ENCODE peak calls at places on chromosomes 3 and 15, in eight cellular contexts. One of them, this sample, is unnamed.

GRCh38 chr3:112755845-112756671 is 90.6 kb downstream of the CD200R1L start:
- DNase-seq in AG09309: no peak
- DNase-seq in GM12891: no peak
- DNase-seq in stimulated activated CD4-positive, alpha-beta T cell treated with anti-CD3 and anti-CD28 coated beads, Interleukin-12 subunit alpha, Interleukin-12 subunit beta, amount 100 ng/mL, for 4 hours: no peak
- DNase-seq in germinal center: no peak
- DNase-seq in activated B cell treated with CpG ODN at 0.5 μM for 24 hours: no peak
- DNase-seq in SK-N-DZ: no peak
- DNase-seq in naive thymus-derived CD8-positive, alpha-beta T cell: no peak
- DNase-seq in this sample: no peak

GRCh38 chr3:81249540-81250029 is 511.9 kb downstream of the GBE1 start:
- DNase-seq in AG09309: no peak
- DNase-seq in GM12891: no peak
- DNase-seq in activated B cell treated with CpG ODN at 0.5 μM for 24 hours: no peak
- DNase-seq in SK-N-DZ: no peak
- DNase-seq in stimulated activated CD4-positive, alpha-beta T cell treated with anti-CD3 and anti-CD28 coated beads, Interleukin-12 subunit alpha, Interleukin-12 subunit beta, amount 100 ng/mL, for 4 hours: no peak
- DNase-seq in naive thymus-derived CD8-positive, alpha-beta T cell: no peak
- DNase-seq in germinal center: no peak
- DNase-seq in this sample: peak

GRCh38 chr15:29183071-29183831 is 86.4 kb downstream of the NSMCE3 start:
- DNase-seq in stimulated activated CD4-positive, alpha-beta T cell treated with anti-CD3 and anti-CD28 coated beads, Interleukin-12 subunit alpha, Interleukin-12 subunit beta, amount 100 ng/mL, for 4 hours: no peak
- DNase-seq in germinal center: no peak
- DNase-seq in activated B cell treated with CpG ODN at 0.5 μM for 24 hours: no peak
- DNase-seq in GM12891: no peak
- DNase-seq in SK-N-DZ: no peak
- DNase-seq in naive thymus-derived CD8-positive, alpha-beta T cell: no peak
- DNase-seq in AG09309: peak
- DNase-seq in this sample: peak

GRCh38 chr3:71585891-71586809 is 2.6 kb upstream of the FOXP1 start:
- DNase-seq in GM12891: no peak
- DNase-seq in AG09309: no peak
- DNase-seq in SK-N-DZ: peak
- DNase-seq in activated B cell treated with CpG ODN at 0.5 μM for 24 hours: no peak
- DNase-seq in germinal center: no peak
- DNase-seq in naive thymus-derived CD8-positive, alpha-beta T cell: peak
- DNase-seq in stimulated activated CD4-positive, alpha-beta T cell treated with anti-CD3 and anti-CD28 coated beads, Interleukin-12 subunit alpha, Interleukin-12 subunit beta, amount 100 ng/mL, for 4 hours: no peak
- DNase-seq in this sample: no peak

GRCh38 chr3:146968204-146968651 is 363.1 kb upstream of the PLSCR5 start:
- DNase-seq in AG09309: peak
- DNase-seq in germinal center: no peak
- DNase-seq in GM12891: no peak
- DNase-seq in stimulated activated CD4-positive, alpha-beta T cell treated with anti-CD3 and anti-CD28 coated beads, Interleukin-12 subunit alpha, Interleukin-12 subunit beta, amount 100 ng/mL, for 4 hours: no peak
- DNase-seq in naive thymus-derived CD8-positive, alpha-beta T cell: no peak
- DNase-seq in SK-N-DZ: no peak
- DNase-seq in activated B cell treated with CpG ODN at 0.5 μM for 24 hours: no peak
- DNase-seq in this sample: no peak

GRCh38 chr3:189355481-189356201 is 183.9 kb downstream of the TPRG1 start:
- DNase-seq in stimulated activated CD4-positive, alpha-beta T cell treated with anti-CD3 and anti-CD28 coated beads, Interleukin-12 subunit alpha, Interleukin-12 subunit beta, amount 100 ng/mL, for 4 hours: peak
- DNase-seq in AG09309: peak
- DNase-seq in GM12891: no peak
- DNase-seq in activated B cell treated with CpG ODN at 0.5 μM for 24 hours: no peak
- DNase-seq in naive thymus-derived CD8-positive, alpha-beta T cell: peak
- DNase-seq in SK-N-DZ: no peak
- DNase-seq in germinal center: no peak
- DNase-seq in this sample: no peak

GRCh38 chr3:5006755-5007202 is 27.5 kb downstream of the BHLHE40 start:
- DNase-seq in germinal center: peak
- DNase-seq in GM12891: peak
- DNase-seq in activated B cell treated with CpG ODN at 0.5 μM for 24 hours: peak
- DNase-seq in naive thymus-derived CD8-positive, alpha-beta T cell: no peak
- DNase-seq in stimulated activated CD4-positive, alpha-beta T cell treated with anti-CD3 and anti-CD28 coated beads, Interleukin-12 subunit alpha, Interleukin-12 subunit beta, amount 100 ng/mL, for 4 hours: no peak
- DNase-seq in SK-N-DZ: no peak
- DNase-seq in AG09309: no peak
- DNase-seq in this sample: no peak

GRCh38 chr15:75347222-75348033 is 589 bp downstream of the NEIL1 start:
- DNase-seq in SK-N-DZ: peak
- DNase-seq in GM12891: peak
- DNase-seq in activated B cell treated with CpG ODN at 0.5 μM for 24 hours: peak
- DNase-seq in AG09309: no peak
- DNase-seq in stimulated activated CD4-positive, alpha-beta T cell treated with anti-CD3 and anti-CD28 coated beads, Interleukin-12 subunit alpha, Interleukin-12 subunit beta, amount 100 ng/mL, for 4 hours: peak
- DNase-seq in germinal center: peak
- DNase-seq in naive thymus-derived CD8-positive, alpha-beta T cell: peak
- DNase-seq in this sample: peak

GRCh38 chr3:11568503-11569155 is 75.1 kb downstream of the VGLL4 start:
- DNase-seq in SK-N-DZ: no peak
- DNase-seq in germinal center: no peak
- DNase-seq in naive thymus-derived CD8-positive, alpha-beta T cell: no peak
- DNase-seq in activated B cell treated with CpG ODN at 0.5 μM for 24 hours: no peak
- DNase-seq in AG09309: peak
- DNase-seq in stimulated activated CD4-positive, alpha-beta T cell treated with anti-CD3 and anti-CD28 coated beads, Interleukin-12 subunit alpha, Interleukin-12 subunit beta, amount 100 ng/mL, for 4 hours: no peak
- DNase-seq in GM12891: no peak
- DNase-seq in this sample: no peak

GRCh38 chr15:65040461-65040860 is 4.7 kb upstream of the SLC51B start:
- DNase-seq in GM12891: no peak
- DNase-seq in naive thymus-derived CD8-positive, alpha-beta T cell: no peak
- DNase-seq in germinal center: no peak
- DNase-seq in AG09309: no peak
- DNase-seq in stimulated activated CD4-positive, alpha-beta T cell treated with anti-CD3 and anti-CD28 coated beads, Interleukin-12 subunit alpha, Interleukin-12 subunit beta, amount 100 ng/mL, for 4 hours: no peak
- DNase-seq in SK-N-DZ: no peak
- DNase-seq in activated B cell treated with CpG ODN at 0.5 μM for 24 hours: no peak
- DNase-seq in this sample: no peak

GRCh38 chr15:101188517-101189340 is 63.1 kb downstream of the CHSY1 start:
- DNase-seq in AG09309: peak
- DNase-seq in SK-N-DZ: no peak
- DNase-seq in stimulated activated CD4-positive, alpha-beta T cell treated with anti-CD3 and anti-CD28 coated beads, Interleukin-12 subunit alpha, Interleukin-12 subunit beta, amount 100 ng/mL, for 4 hours: no peak
- DNase-seq in naive thymus-derived CD8-positive, alpha-beta T cell: no peak
- DNase-seq in activated B cell treated with CpG ODN at 0.5 μM for 24 hours: no peak
- DNase-seq in GM12891: peak
- DNase-seq in germinal center: no peak
- DNase-seq in this sample: no peak

GRCh38 chr3:62604746-62605351 is 231.5 kb upstream of the FEZF2 start:
- DNase-seq in activated B cell treated with CpG ODN at 0.5 μM for 24 hours: no peak
- DNase-seq in SK-N-DZ: no peak
- DNase-seq in stimulated activated CD4-positive, alpha-beta T cell treated with anti-CD3 and anti-CD28 coated beads, Interleukin-12 subunit alpha, Interleukin-12 subunit beta, amount 100 ng/mL, for 4 hours: no peak
- DNase-seq in naive thymus-derived CD8-positive, alpha-beta T cell: no peak
- DNase-seq in AG09309: no peak
- DNase-seq in GM12891: no peak
- DNase-seq in germinal center: no peak
- DNase-seq in this sample: no peak

GRCh38 chr3:65979731-65980130 is 59.0 kb downstream of the MAGI1 start:
- DNase-seq in SK-N-DZ: no peak
- DNase-seq in germinal center: no peak
- DNase-seq in stimulated activated CD4-positive, alpha-beta T cell treated with anti-CD3 and anti-CD28 coated beads, Interleukin-12 subunit alpha, Interleukin-12 subunit beta, amount 100 ng/mL, for 4 hours: no peak
- DNase-seq in activated B cell treated with CpG ODN at 0.5 μM for 24 hours: no peak
- DNase-seq in GM12891: no peak
- DNase-seq in naive thymus-derived CD8-positive, alpha-beta T cell: no peak
- DNase-seq in AG09309: no peak
- DNase-seq in this sample: no peak

GRCh38 chr15:66359740-66360139 is 3.3 kb upstream of the TIPIN start:
- DNase-seq in GM12891: no peak
- DNase-seq in activated B cell treated with CpG ODN at 0.5 μM for 24 hours: no peak
- DNase-seq in germinal center: peak
- DNase-seq in stimulated activated CD4-positive, alpha-beta T cell treated with anti-CD3 and anti-CD28 coated beads, Interleukin-12 subunit alpha, Interleukin-12 subunit beta, amount 100 ng/mL, for 4 hours: no peak
- DNase-seq in naive thymus-derived CD8-positive, alpha-beta T cell: no peak
- DNase-seq in AG09309: no peak
- DNase-seq in SK-N-DZ: no peak
- DNase-seq in this sample: no peak

GRCh38 chr3:114179575-114179974 is 723 bp upstream of the DRD3 start:
- DNase-seq in activated B cell treated with CpG ODN at 0.5 μM for 24 hours: no peak
- DNase-seq in AG09309: peak
- DNase-seq in SK-N-DZ: peak
- DNase-seq in germinal center: peak
- DNase-seq in naive thymus-derived CD8-positive, alpha-beta T cell: no peak
- DNase-seq in stimulated activated CD4-positive, alpha-beta T cell treated with anti-CD3 and anti-CD28 coated beads, Interleukin-12 subunit alpha, Interleukin-12 subunit beta, amount 100 ng/mL, for 4 hours: no peak
- DNase-seq in GM12891: no peak
- DNase-seq in this sample: peak

GRCh38 chr3:149005424-149005823 is 14.1 kb downstream of the GYG1 start:
- DNase-seq in SK-N-DZ: no peak
- DNase-seq in naive thymus-derived CD8-positive, alpha-beta T cell: no peak
- DNase-seq in GM12891: no peak
- DNase-seq in stimulated activated CD4-positive, alpha-beta T cell treated with anti-CD3 and anti-CD28 coated beads, Interleukin-12 subunit alpha, Interleukin-12 subunit beta, amount 100 ng/mL, for 4 hours: no peak
- DNase-seq in AG09309: no peak
- DNase-seq in activated B cell treated with CpG ODN at 0.5 μM for 24 hours: no peak
- DNase-seq in germinal center: no peak
- DNase-seq in this sample: no peak

GRCh38 chr3:194840661-194841514 is 155.2 kb downstream of the FAM43A start:
- DNase-seq in activated B cell treated with CpG ODN at 0.5 μM for 24 hours: no peak
- DNase-seq in GM12891: no peak
- DNase-seq in SK-N-DZ: no peak
- DNase-seq in AG09309: no peak
- DNase-seq in germinal center: no peak
- DNase-seq in naive thymus-derived CD8-positive, alpha-beta T cell: no peak
- DNase-seq in stimulated activated CD4-positive, alpha-beta T cell treated with anti-CD3 and anti-CD28 coated beads, Interleukin-12 subunit alpha, Interleukin-12 subunit beta, amount 100 ng/mL, for 4 hours: no peak
- DNase-seq in this sample: no peak

GRCh38 chr3:14148041-14148985 is 23.5 kb downstream of the TMEM43 start:
- DNase-seq in GM12891: no peak
- DNase-seq in SK-N-DZ: no peak
- DNase-seq in activated B cell treated with CpG ODN at 0.5 μM for 24 hours: no peak
- DNase-seq in AG09309: no peak
- DNase-seq in naive thymus-derived CD8-positive, alpha-beta T cell: no peak
- DNase-seq in germinal center: no peak
- DNase-seq in stimulated activated CD4-positive, alpha-beta T cell treated with anti-CD3 and anti-CD28 coated beads, Interleukin-12 subunit alpha, Interleukin-12 subunit beta, amount 100 ng/mL, for 4 hours: no peak
- DNase-seq in this sample: no peak

GRCh38 chr3:183527980-183528379 is 27.5 kb downstream of the KLHL6 start:
- DNase-seq in activated B cell treated with CpG ODN at 0.5 μM for 24 hours: no peak
- DNase-seq in naive thymus-derived CD8-positive, alpha-beta T cell: no peak
- DNase-seq in SK-N-DZ: no peak
- DNase-seq in stimulated activated CD4-positive, alpha-beta T cell treated with anti-CD3 and anti-CD28 coated beads, Interleukin-12 subunit alpha, Interleukin-12 subunit beta, amount 100 ng/mL, for 4 hours: no peak
- DNase-seq in GM12891: no peak
- DNase-seq in AG09309: no peak
- DNase-seq in germinal center: no peak
- DNase-seq in this sample: no peak

GRCh38 chr15:41746802-41747201 is 27.5 kb upstream of the MAPKBP1 start:
- DNase-seq in germinal center: no peak
- DNase-seq in AG09309: no peak
- DNase-seq in stimulated activated CD4-positive, alpha-beta T cell treated with anti-CD3 and anti-CD28 coated beads, Interleukin-12 subunit alpha, Interleukin-12 subunit beta, amount 100 ng/mL, for 4 hours: no peak
- DNase-seq in naive thymus-derived CD8-positive, alpha-beta T cell: no peak
- DNase-seq in SK-N-DZ: no peak
- DNase-seq in GM12891: no peak
- DNase-seq in activated B cell treated with CpG ODN at 0.5 μM for 24 hours: no peak
- DNase-seq in this sample: no peak

GRCh38 chr3:194485876-194486539 is 794 bp downstream of the ATP13A3 start:
- DNase-seq in naive thymus-derived CD8-positive, alpha-beta T cell: peak
- DNase-seq in activated B cell treated with CpG ODN at 0.5 μM for 24 hours: peak
- DNase-seq in stimulated activated CD4-positive, alpha-beta T cell treated with anti-CD3 and anti-CD28 coated beads, Interleukin-12 subunit alpha, Interleukin-12 subunit beta, amount 100 ng/mL, for 4 hours: peak
- DNase-seq in SK-N-DZ: no peak
- DNase-seq in GM12891: peak
- DNase-seq in germinal center: peak
- DNase-seq in AG09309: no peak
- DNase-seq in this sample: peak

GRCh38 chr3:194083253-194084224 is 52.4 kb upstream of the HES1 start:
- DNase-seq in activated B cell treated with CpG ODN at 0.5 μM for 24 hours: no peak
- DNase-seq in SK-N-DZ: no peak
- DNase-seq in GM12891: no peak
- DNase-seq in AG09309: no peak
- DNase-seq in naive thymus-derived CD8-positive, alpha-beta T cell: no peak
- DNase-seq in germinal center: no peak
- DNase-seq in stimulated activated CD4-positive, alpha-beta T cell treated with anti-CD3 and anti-CD28 coated beads, Interleukin-12 subunit alpha, Interleukin-12 subunit beta, amount 100 ng/mL, for 4 hours: no peak
- DNase-seq in this sample: no peak

GRCh38 chr3:53803124-53803815 is 42.9 kb downstream of the CHDH start:
- DNase-seq in activated B cell treated with CpG ODN at 0.5 μM for 24 hours: no peak
- DNase-seq in germinal center: no peak
- DNase-seq in GM12891: no peak
- DNase-seq in naive thymus-derived CD8-positive, alpha-beta T cell: no peak
- DNase-seq in stimulated activated CD4-positive, alpha-beta T cell treated with anti-CD3 and anti-CD28 coated beads, Interleukin-12 subunit alpha, Interleukin-12 subunit beta, amount 100 ng/mL, for 4 hours: no peak
- DNase-seq in AG09309: no peak
- DNase-seq in SK-N-DZ: no peak
- DNase-seq in this sample: no peak

GRCh38 chr3:58306662-58307286 is 454 bp downstream of the HTD2 start:
- DNase-seq in GM12891: peak
- DNase-seq in stimulated activated CD4-positive, alpha-beta T cell treated with anti-CD3 and anti-CD28 coated beads, Interleukin-12 subunit alpha, Interleukin-12 subunit beta, amount 100 ng/mL, for 4 hours: peak
- DNase-seq in activated B cell treated with CpG ODN at 0.5 μM for 24 hours: peak
- DNase-seq in naive thymus-derived CD8-positive, alpha-beta T cell: peak
- DNase-seq in AG09309: no peak
- DNase-seq in germinal center: peak
- DNase-seq in SK-N-DZ: peak
- DNase-seq in this sample: no peak

GRCh38 chr15:74431645-74432044 is 2.1 kb downstream of the SEMA7A start:
- DNase-seq in naive thymus-derived CD8-positive, alpha-beta T cell: no peak
- DNase-seq in SK-N-DZ: no peak
- DNase-seq in stimulated activated CD4-positive, alpha-beta T cell treated with anti-CD3 and anti-CD28 coated beads, Interleukin-12 subunit alpha, Interleukin-12 subunit beta, amount 100 ng/mL, for 4 hours: no peak
- DNase-seq in AG09309: no peak
- DNase-seq in GM12891: no peak
- DNase-seq in germinal center: peak
- DNase-seq in activated B cell treated with CpG ODN at 0.5 μM for 24 hours: no peak
- DNase-seq in this sample: no peak

GRCh38 chr3:37308247-37308646 is 133.9 kb upstream of the LRRFIP2 start:
- DNase-seq in activated B cell treated with CpG ODN at 0.5 μM for 24 hours: no peak
- DNase-seq in AG09309: no peak
- DNase-seq in SK-N-DZ: peak
- DNase-seq in GM12891: no peak
- DNase-seq in germinal center: peak
- DNase-seq in stimulated activated CD4-positive, alpha-beta T cell treated with anti-CD3 and anti-CD28 coated beads, Interleukin-12 subunit alpha, Interleukin-12 subunit beta, amount 100 ng/mL, for 4 hours: no peak
- DNase-seq in naive thymus-derived CD8-positive, alpha-beta T cell: no peak
- DNase-seq in this sample: no peak

GRCh38 chr3:157534725-157535161 is 31.5 kb upstream of the VEPH1 start:
- DNase-seq in AG09309: no peak
- DNase-seq in germinal center: no peak
- DNase-seq in GM12891: no peak
- DNase-seq in stimulated activated CD4-positive, alpha-beta T cell treated with anti-CD3 and anti-CD28 coated beads, Interleukin-12 subunit alpha, Interleukin-12 subunit beta, amount 100 ng/mL, for 4 hours: no peak
- DNase-seq in activated B cell treated with CpG ODN at 0.5 μM for 24 hours: no peak
- DNase-seq in naive thymus-derived CD8-positive, alpha-beta T cell: no peak
- DNase-seq in SK-N-DZ: no peak
- DNase-seq in this sample: no peak

GRCh38 chr15:51129513-51130197 is 34.9 kb upstream of the TNFAIP8L3 start:
- DNase-seq in germinal center: no peak
- DNase-seq in stimulated activated CD4-positive, alpha-beta T cell treated with anti-CD3 and anti-CD28 coated beads, Interleukin-12 subunit alpha, Interleukin-12 subunit beta, amount 100 ng/mL, for 4 hours: no peak
- DNase-seq in SK-N-DZ: no peak
- DNase-seq in GM12891: no peak
- DNase-seq in activated B cell treated with CpG ODN at 0.5 μM for 24 hours: no peak
- DNase-seq in AG09309: no peak
- DNase-seq in naive thymus-derived CD8-positive, alpha-beta T cell: no peak
- DNase-seq in this sample: peak

GRCh38 chr3:20043398-20043797 is 3.2 kb downstream of the KAT2B start:
- DNase-seq in naive thymus-derived CD8-positive, alpha-beta T cell: peak
- DNase-seq in stimulated activated CD4-positive, alpha-beta T cell treated with anti-CD3 and anti-CD28 coated beads, Interleukin-12 subunit alpha, Interleukin-12 subunit beta, amount 100 ng/mL, for 4 hours: peak
- DNase-seq in SK-N-DZ: no peak
- DNase-seq in activated B cell treated with CpG ODN at 0.5 μM for 24 hours: peak
- DNase-seq in GM12891: no peak
- DNase-seq in AG09309: no peak
- DNase-seq in germinal center: no peak
- DNase-seq in this sample: no peak

GRCh38 chr3:123843668-123844067 is 40.5 kb downstream of the MYLK start:
- DNase-seq in activated B cell treated with CpG ODN at 0.5 μM for 24 hours: no peak
- DNase-seq in SK-N-DZ: no peak
- DNase-seq in stimulated activated CD4-positive, alpha-beta T cell treated with anti-CD3 and anti-CD28 coated beads, Interleukin-12 subunit alpha, Interleukin-12 subunit beta, amount 100 ng/mL, for 4 hours: no peak
- DNase-seq in GM12891: no peak
- DNase-seq in AG09309: peak
- DNase-seq in germinal center: no peak
- DNase-seq in naive thymus-derived CD8-positive, alpha-beta T cell: no peak
- DNase-seq in this sample: no peak

GRCh38 chr3:73592154-73592877 is 32.4 kb downstream of the PDZRN3 start:
- DNase-seq in stimulated activated CD4-positive, alpha-beta T cell treated with anti-CD3 and anti-CD28 coated beads, Interleukin-12 subunit alpha, Interleukin-12 subunit beta, amount 100 ng/mL, for 4 hours: no peak
- DNase-seq in AG09309: no peak
- DNase-seq in SK-N-DZ: peak
- DNase-seq in activated B cell treated with CpG ODN at 0.5 μM for 24 hours: no peak
- DNase-seq in GM12891: no peak
- DNase-seq in germinal center: no peak
- DNase-seq in naive thymus-derived CD8-positive, alpha-beta T cell: no peak
- DNase-seq in this sample: peak

GRCh38 chr15:85757073-85757938 is 37.4 kb downstream of the KLHL25 start:
- DNase-seq in AG09309: no peak
- DNase-seq in SK-N-DZ: no peak
- DNase-seq in GM12891: no peak
- DNase-seq in activated B cell treated with CpG ODN at 0.5 μM for 24 hours: no peak
- DNase-seq in naive thymus-derived CD8-positive, alpha-beta T cell: no peak
- DNase-seq in germinal center: no peak
- DNase-seq in stimulated activated CD4-positive, alpha-beta T cell treated with anti-CD3 and anti-CD28 coated beads, Interleukin-12 subunit alpha, Interleukin-12 subunit beta, amount 100 ng/mL, for 4 hours: no peak
- DNase-seq in this sample: no peak

GRCh38 chr15:33926260-33926659 is 42.0 kb upstream of the CHRM5 start:
- DNase-seq in naive thymus-derived CD8-positive, alpha-beta T cell: no peak
- DNase-seq in AG09309: no peak
- DNase-seq in stimulated activated CD4-positive, alpha-beta T cell treated with anti-CD3 and anti-CD28 coated beads, Interleukin-12 subunit alpha, Interleukin-12 subunit beta, amount 100 ng/mL, for 4 hours: no peak
- DNase-seq in GM12891: no peak
- DNase-seq in SK-N-DZ: no peak
- DNase-seq in germinal center: no peak
- DNase-seq in activated B cell treated with CpG ODN at 0.5 μM for 24 hours: no peak
- DNase-seq in this sample: no peak

GRCh38 chr3:128207953-128208352 is 54.7 kb downstream of the EEFSEC start:
- DNase-seq in AG09309: no peak
- DNase-seq in activated B cell treated with CpG ODN at 0.5 μM for 24 hours: no peak
- DNase-seq in naive thymus-derived CD8-positive, alpha-beta T cell: no peak
- DNase-seq in stimulated activated CD4-positive, alpha-beta T cell treated with anti-CD3 and anti-CD28 coated beads, Interleukin-12 subunit alpha, Interleukin-12 subunit beta, amount 100 ng/mL, for 4 hours: no peak
- DNase-seq in germinal center: no peak
- DNase-seq in SK-N-DZ: no peak
- DNase-seq in GM12891: no peak
- DNase-seq in this sample: no peak